ENCODE peak calls at places on chromosome 3, in five cellular contexts. V is A549, W is SK-N-SH, E is K562, Y is GM12878. K is an unnamed sample.
A peak's percentile ranks its signal among the peaks of the same experiment; 100 is the strongest.

GRCh38 chr3:116083686-116084085 is 361.6 kb downstream of the LSAMP start:
- DNase-seq in E (no peak), W (peak; percentile 8), V (no peak), Y (no peak), K (peak; percentile 3)

GRCh38 chr3:71815676-71816075 is 30.7 kb upstream of the PROK2 start:
- DNase-seq in W (no peak), V (no peak), Y (no peak), E (no peak), K (no peak)

GRCh38 chr3:74267583-74268184 is 346.8 kb downstream of the CNTN3 start:
- DNase-seq in E (peak; percentile 29), Y (no peak), V (peak; percentile 1), W (peak; percentile 48), K (peak; percentile 63)

GRCh38 chr3:64163019-64163754 is 62.1 kb downstream of the PRICKLE2 start:
- DNase-seq in W (no peak), V (no peak), Y (no peak), E (no peak), K (no peak)

GRCh38 chr3:107369791-107370190 is 7.4 kb upstream of the CCDC54 start:
- DNase-seq in V (no peak), Y (no peak), W (no peak), E (no peak), K (peak; percentile 24)

GRCh38 chr3:188043891-188044290 is 110.1 kb upstream of the LPP start:
- DNase-seq in Y (no peak), W (no peak), E (no peak), V (no peak), K (no peak)

GRCh38 chr3:165854696-165855095 is 17.5 kb upstream of the BCHE start:
- DNase-seq in W (peak; percentile 11), V (no peak), E (peak; percentile 7), Y (no peak), K (no peak)

GRCh38 chr3:20280257-20280656 is 94.3 kb upstream of the SGO1 start:
- DNase-seq in V (no peak), Y (no peak), W (no peak), E (no peak), K (no peak)

GRCh38 chr3:195761503-195762248 is 40.9 kb downstream of the MUC20 start:
- DNase-seq in W (peak; percentile 63), E (no peak), Y (no peak), V (no peak), K (no peak)

GRCh38 chr3:185332026-185332735 is 30.8 kb upstream of the MAP3K13 start:
- DNase-seq in V (no peak), Y (peak; percentile 52), W (no peak), E (no peak), K (peak; percentile 82)

GRCh38 chr3:39267631-39268553 is 11.9 kb downstream of the CX3CR1 start:
- DNase-seq in Y (no peak), E (no peak), V (no peak), W (no peak), K (no peak)

GRCh38 chr3:194250104-194251002 is 100.8 kb downstream of the CPN2 start:
- DNase-seq in Y (no peak), W (peak; percentile 84), E (no peak), V (no peak), K (peak; percentile 25)

GRCh38 chr3:131338948-131339640 is 42.5 kb upstream of the NUDT16 start:
- DNase-seq in V (no peak), E (no peak), Y (no peak), W (no peak), K (no peak)
- TF ChIP-seq RCOR1 in V (no peak), E (no peak), Y (no peak), W (no peak), K (no peak)

DNA sequence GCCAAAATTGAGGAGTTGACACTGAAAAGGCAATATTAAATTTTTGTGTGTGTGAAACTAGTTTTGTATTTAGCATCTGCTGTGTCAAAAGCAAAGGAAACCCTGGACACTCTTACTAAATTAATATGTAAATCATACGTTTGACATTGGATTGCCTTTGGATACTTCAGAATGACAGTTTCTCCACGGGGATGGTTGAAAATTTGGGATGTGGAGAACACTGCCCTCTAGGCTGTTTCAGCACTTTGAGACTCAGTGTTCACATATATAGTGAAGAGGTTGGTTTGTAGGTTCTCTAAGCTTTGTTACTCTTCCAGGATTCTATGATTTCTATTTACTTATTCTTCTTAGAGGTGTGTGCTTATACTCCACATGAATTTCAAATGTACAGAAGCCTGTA is 3.0 kb downstream of the ROBO2 start:
- DNase-seq in E (no peak), V (no peak), W (peak; percentile 30), Y (no peak), K (no peak)
- TF ChIP-seq RCOR1 in E (no peak), V (no peak), W (no peak), Y (no peak), K (no peak)

DNA sequence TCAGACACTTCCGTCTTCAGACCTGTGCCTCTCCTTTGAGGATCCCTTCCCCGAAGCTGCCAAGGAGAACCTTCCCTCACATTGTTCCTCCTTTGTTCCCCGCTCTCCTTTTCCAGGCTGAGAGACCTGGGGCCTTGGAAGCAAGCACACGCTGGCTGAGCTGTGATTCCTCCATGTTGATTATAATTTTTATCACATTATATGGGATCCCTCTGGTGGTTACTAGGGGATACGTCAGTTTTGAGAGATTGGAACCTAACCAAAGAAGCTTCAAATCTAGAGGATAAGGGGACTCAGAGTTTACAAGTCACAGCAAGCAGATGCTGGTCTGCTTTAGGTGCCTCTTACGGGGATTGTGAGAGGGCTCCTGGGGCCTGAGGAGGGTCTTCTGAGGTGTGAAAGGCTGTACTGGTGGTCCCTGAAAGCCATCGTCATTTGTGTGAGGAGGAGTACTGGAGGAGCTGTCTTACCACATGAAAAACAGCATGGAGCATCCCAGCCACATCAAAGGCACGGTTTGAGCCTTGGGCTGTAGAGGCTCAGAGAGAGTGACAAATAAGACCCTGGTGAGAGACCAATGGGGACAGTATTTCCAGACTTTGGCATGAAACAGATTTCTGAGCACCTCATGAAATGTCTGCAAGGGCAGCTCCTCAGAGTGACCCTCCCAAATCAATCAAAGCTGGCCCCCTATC is 760.1 kb upstream of the CFAP20DC start:
- DNase-seq in E (no peak), Y (no peak), W (peak; percentile 58), V (peak; percentile 18), K (peak; percentile 57)
- TF ChIP-seq RCOR1 in E (no peak), Y (no peak), W (no peak), V (no peak), K (no peak)

DNA sequence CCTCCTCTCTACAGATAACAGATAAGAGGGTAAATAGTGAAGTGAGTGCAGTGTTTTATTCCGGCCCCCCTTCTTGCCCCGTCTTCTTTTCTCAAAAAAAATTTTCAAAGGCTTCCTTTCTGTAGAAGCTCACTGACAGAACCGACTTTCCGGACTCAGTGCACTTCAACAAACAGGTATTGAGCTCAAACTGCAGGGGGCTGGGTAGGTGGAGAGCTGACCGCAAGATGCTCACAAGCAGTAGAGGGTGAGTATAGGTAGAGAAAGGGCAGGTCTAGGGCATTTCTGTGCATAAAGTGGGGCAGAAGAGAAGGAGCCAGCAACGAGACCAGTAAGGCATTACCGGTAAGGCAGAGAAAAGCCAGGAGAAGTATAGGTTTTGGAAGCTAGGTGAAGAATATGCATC is 97.2 kb downstream of the ST6GAL1 start:
- DNase-seq in E (no peak), W (no peak), Y (no peak), V (no peak), K (no peak)
- TF ChIP-seq RCOR1 in E (no peak), W (no peak), Y (no peak), V (no peak), K (no peak)

DNA sequence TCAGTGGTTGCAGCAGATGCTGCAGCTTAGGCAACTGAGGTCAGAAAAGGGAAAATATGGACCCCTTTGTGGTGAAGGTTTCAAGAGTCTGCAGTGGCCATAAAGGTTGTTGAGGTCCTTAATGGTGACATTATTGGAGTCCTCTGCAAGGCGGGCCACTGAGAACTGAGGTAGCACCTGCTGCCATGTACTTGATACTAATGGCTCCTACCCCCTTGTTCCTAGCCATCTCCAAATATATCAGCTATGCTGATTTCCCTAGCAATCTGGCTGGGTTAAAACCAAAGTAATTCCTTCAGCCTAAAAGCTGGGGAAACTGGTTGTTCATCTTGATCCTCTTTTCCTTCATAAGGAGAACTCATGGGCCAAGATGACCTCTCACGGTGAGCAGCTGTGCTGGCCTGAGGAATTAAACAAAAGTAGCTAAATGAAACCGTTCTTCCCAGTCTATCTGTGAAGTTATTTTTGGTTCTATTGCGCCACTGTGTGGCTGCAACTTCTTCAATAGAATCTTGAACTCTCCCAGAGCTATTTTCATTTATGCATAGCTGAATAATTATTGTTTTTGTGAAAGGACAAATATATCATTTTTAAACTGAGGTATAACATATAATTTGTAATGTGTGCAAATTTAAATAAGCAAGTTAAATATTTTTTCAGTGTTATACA is 76.1 kb upstream of the PLSCR4 start:
- DNase-seq in V (peak; percentile 31), W (peak; percentile 1), E (no peak), Y (no peak), K (peak; percentile 82)
- TF ChIP-seq RCOR1 in V (no peak), W (no peak), E (no peak), Y (no peak), K (no peak)

DNA sequence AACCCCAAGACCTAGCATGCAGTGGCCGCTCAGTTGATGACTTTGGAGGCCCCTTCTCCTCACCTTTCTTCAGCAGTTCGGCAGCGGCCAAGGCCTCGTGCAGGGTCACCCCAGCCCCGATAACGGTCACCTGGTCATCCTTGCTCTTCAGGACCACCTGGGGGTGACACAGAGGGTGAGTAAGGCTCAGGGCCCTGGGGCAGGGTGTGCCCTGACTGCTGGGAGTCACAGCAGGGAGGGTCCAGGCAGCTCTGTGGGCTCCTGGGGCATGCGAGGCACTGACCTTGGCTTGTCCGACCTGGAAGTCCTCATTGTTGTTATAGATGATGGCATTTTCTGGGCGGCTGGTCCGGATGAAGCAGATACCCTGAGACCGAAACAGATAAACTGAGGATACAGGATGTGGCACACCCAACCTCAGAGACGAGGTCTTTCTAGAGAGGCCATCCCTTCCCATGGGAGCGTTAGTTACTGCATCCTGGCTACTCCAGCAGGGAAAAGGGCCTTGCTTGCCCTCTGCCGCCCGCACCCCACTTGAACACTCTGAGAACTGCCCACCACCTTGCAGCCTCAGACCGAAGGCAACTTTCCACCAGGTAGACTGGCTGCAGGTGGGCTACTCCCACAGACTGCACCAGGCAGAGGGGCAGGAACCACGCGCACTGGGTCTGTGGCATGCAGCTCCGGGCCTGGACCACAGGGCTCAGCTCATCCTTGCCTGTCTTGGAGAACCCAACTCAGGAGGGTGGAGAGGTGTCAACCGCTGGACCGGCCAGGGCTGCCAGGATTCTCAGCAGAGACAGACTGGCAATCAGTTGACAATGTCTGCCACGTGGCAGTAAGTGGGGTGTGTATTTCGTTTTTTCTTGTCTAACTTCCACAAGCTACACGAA is 27.6 kb downstream of the TKT start:
- DNase-seq in W (peak; percentile 8), V (no peak), E (no peak), Y (no peak), K (no peak)
- TF ChIP-seq RCOR1 in W (no peak), V (no peak), E (no peak), Y (no peak), K (no peak)

DNA sequence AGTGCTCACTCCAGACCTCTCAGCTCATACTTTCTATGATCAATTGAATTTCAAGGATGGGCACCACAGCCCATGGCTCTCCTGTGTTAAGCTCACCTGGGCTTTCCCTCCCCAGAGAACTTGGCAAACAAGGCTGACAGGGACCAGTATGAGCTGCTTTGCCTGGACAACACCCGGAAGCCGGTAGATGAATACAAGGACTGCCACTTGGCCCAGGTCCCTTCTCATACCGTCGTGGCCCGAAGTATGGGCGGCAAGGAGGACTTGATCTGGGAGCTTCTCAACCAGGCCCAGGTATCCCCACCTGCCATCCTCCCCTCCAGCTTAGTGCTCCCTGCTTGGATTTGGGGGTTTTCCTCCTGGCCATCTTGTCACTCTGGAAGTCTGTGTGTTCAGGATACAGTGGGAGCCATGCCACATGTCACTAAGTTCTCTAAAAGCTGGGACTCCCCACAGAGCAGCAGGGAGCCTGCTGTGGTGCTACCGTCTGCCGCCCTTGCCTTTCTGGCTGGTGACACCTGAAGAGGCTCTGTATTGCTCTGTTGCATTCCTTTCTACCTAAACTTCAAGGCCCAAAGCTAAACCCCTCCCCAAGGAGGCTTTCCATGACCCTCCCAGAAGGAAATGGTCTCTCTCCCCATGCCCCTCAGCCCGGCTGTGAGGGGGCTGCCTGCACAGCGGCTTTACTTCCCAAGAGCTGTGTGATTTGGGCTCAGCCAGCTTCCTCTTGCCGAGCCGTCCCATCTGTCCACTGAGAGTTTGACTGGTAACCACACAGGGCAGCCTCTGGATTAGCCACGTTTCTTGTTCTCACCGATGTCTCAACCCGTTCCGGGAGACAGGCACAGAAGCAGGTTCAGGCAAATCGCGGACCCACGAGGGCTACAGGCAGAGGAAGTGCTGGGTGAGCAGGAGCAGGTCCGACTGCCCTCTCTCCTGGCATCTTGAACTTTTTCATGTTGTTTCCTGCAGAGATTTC is 10.8 kb downstream of the TF start:
- DNase-seq in Y (no peak), V (no peak), E (no peak), W (no peak), K (no peak)
- TF ChIP-seq RCOR1 in Y (no peak), V (no peak), E (no peak), W (no peak), K (no peak)